ENCODE peak calls at places on chromosomes 12 and 14, in nine cellular contexts. One of them, this sample, is unnamed.

GRCh38 chr12:127272864-127273263 is 994.1 kb upstream of the TMEM132C start:
- DNase-seq in stomach: no peak
- DNase-seq in sigmoid colon: no peak
- DNase-seq in transverse colon: no peak
- DNase-seq in suprapubic skin: no peak
- DNase-seq in H1: no peak
- DNase-seq in K562: no peak
- DNase-seq in HepG2: no peak
- DNase-seq in GM12878: no peak
- DNase-seq in this sample: no peak

GRCh38 chr12:114166360-114166759 is 200.2 kb upstream of the RBM19 start:
- DNase-seq in stomach: no peak
- DNase-seq in sigmoid colon: no peak
- DNase-seq in transverse colon: no peak
- DNase-seq in suprapubic skin: no peak
- DNase-seq in H1: peak
- DNase-seq in K562: peak
- DNase-seq in HepG2: peak
- DNase-seq in GM12878: no peak
- DNase-seq in this sample: peak

GRCh38 chr14:59126714-59127436 is 61.6 kb upstream of the DAAM1 start:
- DNase-seq in stomach: no peak
- DNase-seq in sigmoid colon: no peak
- DNase-seq in transverse colon: no peak
- DNase-seq in suprapubic skin: no peak
- DNase-seq in H1: no peak
- DNase-seq in K562: peak
- DNase-seq in HepG2: peak
- DNase-seq in GM12878: no peak
- DNase-seq in this sample: no peak

GRCh38 chr14:59374048-59374447 is 91.1 kb downstream of the GPR135 start:
- DNase-seq in stomach: no peak
- DNase-seq in sigmoid colon: no peak
- DNase-seq in transverse colon: no peak
- DNase-seq in suprapubic skin: no peak
- DNase-seq in H1: no peak
- DNase-seq in K562: no peak
- DNase-seq in HepG2: peak
- DNase-seq in GM12878: no peak
- DNase-seq in this sample: no peak

GRCh38 chr12:130609966-130610365 is 106.1 kb downstream of the RIMBP2 start:
- DNase-seq in stomach: no peak
- DNase-seq in sigmoid colon: no peak
- DNase-seq in transverse colon: no peak
- DNase-seq in suprapubic skin: no peak
- DNase-seq in H1: no peak
- DNase-seq in K562: no peak
- DNase-seq in HepG2: no peak
- DNase-seq in GM12878: no peak
- DNase-seq in this sample: no peak

GRCh38 chr14:64114166-64114565 is 180.0 kb downstream of the ESR2 start:
- DNase-seq in stomach: no peak
- DNase-seq in sigmoid colon: no peak
- DNase-seq in transverse colon: no peak
- DNase-seq in suprapubic skin: no peak
- DNase-seq in H1: no peak
- DNase-seq in K562: no peak
- DNase-seq in HepG2: no peak
- DNase-seq in GM12878: no peak
- DNase-seq in this sample: no peak

GRCh38 chr14:74238974-74239847 is at the start of gene VSX2:
- DNase-seq in stomach: no peak
- DNase-seq in sigmoid colon: no peak
- DNase-seq in transverse colon: no peak
- DNase-seq in suprapubic skin: no peak
- DNase-seq in H1: peak
- DNase-seq in K562: no peak
- DNase-seq in HepG2: no peak
- DNase-seq in GM12878: no peak
- DNase-seq in this sample: no peak

GRCh38 chr14:55138091-55138490 is 9.0 kb downstream of the LGALS3 start:
- DNase-seq in stomach: no peak
- DNase-seq in sigmoid colon: no peak
- DNase-seq in transverse colon: no peak
- DNase-seq in suprapubic skin: no peak
- DNase-seq in H1: peak
- DNase-seq in K562: no peak
- DNase-seq in HepG2: no peak
- DNase-seq in GM12878: no peak
- DNase-seq in this sample: peak

GRCh38 chr14:104389326-104390220 is 190.0 kb upstream of the C14orf180 start:
- DNase-seq in stomach: peak
- DNase-seq in sigmoid colon: peak
- DNase-seq in transverse colon: no peak
- DNase-seq in suprapubic skin: peak
- DNase-seq in H1: no peak
- DNase-seq in K562: no peak
- DNase-seq in HepG2: no peak
- DNase-seq in GM12878: no peak
- DNase-seq in this sample: peak

GRCh38 chr12:132578118-132578517 is 32.3 kb downstream of the LRCOL1 start:
- DNase-seq in stomach: no peak
- DNase-seq in sigmoid colon: no peak
- DNase-seq in transverse colon: no peak
- DNase-seq in suprapubic skin: no peak
- DNase-seq in H1: no peak
- DNase-seq in K562: no peak
- DNase-seq in HepG2: no peak
- DNase-seq in GM12878: no peak
- DNase-seq in this sample: no peak

GRCh38 chr12:94603434-94604068 is 46.8 kb downstream of the TMCC3 start:
- DNase-seq in stomach: peak
- DNase-seq in sigmoid colon: no peak
- DNase-seq in transverse colon: peak
- DNase-seq in suprapubic skin: no peak
- DNase-seq in H1: peak
- DNase-seq in K562: peak
- DNase-seq in HepG2: peak
- DNase-seq in GM12878: no peak
- DNase-seq in this sample: no peak

GRCh38 chr12:6961695-6962284 is 8.7 kb downstream of the PHB2 start:
- DNase-seq in stomach: peak
- DNase-seq in sigmoid colon: peak
- DNase-seq in transverse colon: peak
- DNase-seq in suprapubic skin: no peak
- DNase-seq in H1: peak
- DNase-seq in K562: peak
- DNase-seq in HepG2: peak
- DNase-seq in GM12878: no peak
- DNase-seq in this sample: peak

GRCh38 chr14:30873308-30874119 is 845 bp upstream of the COCH start:
- DNase-seq in stomach: no peak
- DNase-seq in sigmoid colon: no peak
- DNase-seq in transverse colon: no peak
- DNase-seq in suprapubic skin: no peak
- DNase-seq in H1: no peak
- DNase-seq in K562: peak
- DNase-seq in HepG2: no peak
- DNase-seq in GM12878: no peak
- DNase-seq in this sample: no peak

GRCh38 chr14:30872602-30873001 is 1.8 kb upstream of the COCH start:
- DNase-seq in stomach: no peak
- DNase-seq in sigmoid colon: no peak
- DNase-seq in transverse colon: no peak
- DNase-seq in suprapubic skin: no peak
- DNase-seq in H1: no peak
- DNase-seq in K562: no peak
- DNase-seq in HepG2: no peak
- DNase-seq in GM12878: no peak
- DNase-seq in this sample: no peak

GRCh38 chr14:30874999-30875787 is 834 bp downstream of the COCH start:
- DNase-seq in stomach: no peak
- DNase-seq in sigmoid colon: no peak
- DNase-seq in transverse colon: peak
- DNase-seq in suprapubic skin: no peak
- DNase-seq in H1: peak
- DNase-seq in K562: peak
- DNase-seq in HepG2: no peak
- DNase-seq in GM12878: no peak
- DNase-seq in this sample: no peak

GRCh38 chr14:30875788-30876053 is 1.4 kb downstream of the COCH start:
- DNase-seq in stomach: no peak
- DNase-seq in sigmoid colon: no peak
- DNase-seq in transverse colon: no peak
- DNase-seq in suprapubic skin: no peak
- DNase-seq in H1: no peak
- DNase-seq in K562: no peak
- DNase-seq in HepG2: no peak
- DNase-seq in GM12878: no peak
- DNase-seq in this sample: no peak

DNA sequence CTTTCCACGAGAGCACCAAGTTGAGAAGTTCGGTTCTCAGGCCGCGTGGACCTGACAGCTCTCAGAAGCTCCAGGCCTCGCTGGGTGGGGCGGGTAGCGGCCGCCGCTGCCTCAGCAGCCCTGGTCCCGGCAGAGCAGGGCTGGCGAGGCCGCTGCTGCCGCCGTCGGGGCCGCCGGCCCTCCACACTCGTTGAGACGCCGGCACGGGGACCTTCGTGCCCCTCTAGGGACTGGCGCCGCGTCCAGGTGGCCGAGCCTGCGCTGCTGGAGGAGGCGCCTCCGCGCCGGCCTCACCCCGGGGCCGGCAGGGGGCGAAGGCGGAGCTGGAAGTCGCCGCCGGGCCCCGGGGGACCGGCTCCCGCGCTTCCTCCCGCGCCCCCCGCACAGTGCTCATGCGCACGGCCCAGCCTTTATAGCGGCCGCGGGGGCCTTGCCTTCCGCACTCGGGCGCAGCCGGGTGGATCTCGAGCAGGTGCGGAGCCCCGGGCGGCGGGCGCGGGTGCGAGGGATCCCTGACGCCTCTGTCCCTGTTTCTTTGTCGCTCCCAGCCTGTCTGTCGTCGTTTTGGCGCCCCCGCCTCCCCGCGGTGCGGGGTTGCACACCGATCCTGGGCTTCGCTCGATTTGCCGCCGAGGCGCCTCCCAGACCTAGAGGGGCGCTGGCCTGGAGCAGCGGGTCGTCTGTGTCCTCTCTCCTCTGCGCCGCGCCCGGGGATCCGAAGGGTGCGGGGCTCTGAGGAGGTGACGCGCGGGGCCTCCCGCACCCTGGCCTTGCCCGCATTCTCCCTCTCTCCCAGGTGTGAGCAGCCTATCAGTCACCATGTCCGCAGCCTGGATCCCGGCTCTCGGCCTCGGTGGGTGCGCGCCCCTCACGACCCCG is at the start of gene COCH:
- DNase-seq in stomach: peak
- DNase-seq in sigmoid colon: no peak
- DNase-seq in transverse colon: peak
- DNase-seq in suprapubic skin: no peak
- DNase-seq in H1: peak
- DNase-seq in K562: peak
- DNase-seq in HepG2: peak
- DNase-seq in GM12878: no peak
- DNase-seq in this sample: no peak
- TF ChIP-seq POLR2A in stomach: no peak
- TF ChIP-seq POLR2A in sigmoid colon: no peak
- TF ChIP-seq POLR2A in transverse colon: no peak
- TF ChIP-seq POLR2A in suprapubic skin: no peak
- TF ChIP-seq POLR2A in H1: no peak
- TF ChIP-seq POLR2A in K562: peak
- TF ChIP-seq POLR2A in HepG2: peak
- TF ChIP-seq POLR2A in GM12878: peak
- TF ChIP-seq POLR2A in this sample: no peak

GRCh38 chr12:91185437-91185836 is 2.8 kb upstream of the DCN start:
- DNase-seq in stomach: no peak
- DNase-seq in sigmoid colon: no peak
- DNase-seq in transverse colon: no peak
- DNase-seq in suprapubic skin: no peak
- DNase-seq in H1: no peak
- DNase-seq in K562: no peak
- DNase-seq in HepG2: no peak
- DNase-seq in GM12878: no peak
- DNase-seq in this sample: no peak

GRCh38 chr12:91194500-91194899 is 11.9 kb upstream of the DCN start:
- DNase-seq in stomach: no peak
- DNase-seq in sigmoid colon: no peak
- DNase-seq in transverse colon: no peak
- DNase-seq in suprapubic skin: no peak
- DNase-seq in H1: no peak
- DNase-seq in K562: no peak
- DNase-seq in HepG2: no peak
- DNase-seq in GM12878: no peak
- DNase-seq in this sample: no peak

GRCh38 chr12:91186189-91186588 is 3.6 kb upstream of the DCN start:
- DNase-seq in stomach: no peak
- DNase-seq in sigmoid colon: no peak
- DNase-seq in transverse colon: no peak
- DNase-seq in suprapubic skin: no peak
- DNase-seq in H1: no peak
- DNase-seq in K562: no peak
- DNase-seq in HepG2: no peak
- DNase-seq in GM12878: no peak
- DNase-seq in this sample: no peak

GRCh38 chr12:91191516-91192111 is 9.0 kb upstream of the DCN start:
- DNase-seq in stomach: no peak
- DNase-seq in sigmoid colon: no peak
- DNase-seq in transverse colon: no peak
- DNase-seq in suprapubic skin: no peak
- DNase-seq in H1: no peak
- DNase-seq in K562: no peak
- DNase-seq in HepG2: no peak
- DNase-seq in GM12878: no peak
- DNase-seq in this sample: no peak

GRCh38 chr12:91189526-91189925 is 6.9 kb upstream of the DCN start:
- DNase-seq in stomach: no peak
- DNase-seq in sigmoid colon: no peak
- DNase-seq in transverse colon: no peak
- DNase-seq in suprapubic skin: no peak
- DNase-seq in H1: no peak
- DNase-seq in K562: no peak
- DNase-seq in HepG2: no peak
- DNase-seq in GM12878: no peak
- DNase-seq in this sample: no peak
- TF ChIP-seq POLR2AphosphoS5 in stomach: no peak
- TF ChIP-seq POLR2AphosphoS5 in sigmoid colon: no peak
- TF ChIP-seq POLR2AphosphoS5 in transverse colon: no peak
- TF ChIP-seq POLR2AphosphoS5 in suprapubic skin: no peak
- TF ChIP-seq POLR2AphosphoS5 in H1: no peak
- TF ChIP-seq POLR2AphosphoS5 in K562: no peak
- TF ChIP-seq POLR2AphosphoS5 in HepG2: no peak
- TF ChIP-seq POLR2AphosphoS5 in GM12878: no peak
- TF ChIP-seq POLR2AphosphoS5 in this sample: no peak

GRCh38 chr12:78306236-78306635 is 475.5 kb downstream of the NAV3 start:
- DNase-seq in stomach: no peak
- DNase-seq in sigmoid colon: no peak
- DNase-seq in transverse colon: no peak
- DNase-seq in suprapubic skin: no peak
- DNase-seq in H1: no peak
- DNase-seq in K562: no peak
- DNase-seq in HepG2: no peak
- DNase-seq in GM12878: no peak
- DNase-seq in this sample: no peak
- TF ChIP-seq EP300 in stomach: no peak
- TF ChIP-seq EP300 in sigmoid colon: no peak
- TF ChIP-seq EP300 in transverse colon: no peak
- TF ChIP-seq EP300 in suprapubic skin: no peak
- TF ChIP-seq EP300 in H1: no peak
- TF ChIP-seq EP300 in K562: no peak
- TF ChIP-seq EP300 in HepG2: no peak
- TF ChIP-seq EP300 in GM12878: no peak
- TF ChIP-seq EP300 in this sample: no peak

GRCh38 chr14:21191809-21192446 is 36.1 kb upstream of the OR5AU1 start:
- DNase-seq in stomach: peak
- DNase-seq in sigmoid colon: peak
- DNase-seq in transverse colon: peak
- DNase-seq in suprapubic skin: peak
- DNase-seq in H1: peak
- DNase-seq in K562: peak
- DNase-seq in HepG2: peak
- DNase-seq in GM12878: no peak
- DNase-seq in this sample: peak
- TF ChIP-seq POLR2A in stomach: no peak
- TF ChIP-seq POLR2A in sigmoid colon: no peak
- TF ChIP-seq POLR2A in transverse colon: no peak
- TF ChIP-seq POLR2A in suprapubic skin: no peak
- TF ChIP-seq POLR2A in H1: peak
- TF ChIP-seq POLR2A in K562: no peak
- TF ChIP-seq POLR2A in HepG2: no peak
- TF ChIP-seq POLR2A in GM12878: no peak
- TF ChIP-seq POLR2A in this sample: no peak